ENCODE peak calls at places on chromosomes 11 and 22, in ten cellular contexts. One of them, this sample, is unnamed.

GRCh38 chr11:85694385-85694980 is 8.5 kb upstream of the CCDC89 start:
- DNase-seq in right atrium auricular region: no peak
- DNase-seq in neural crest cell: no peak
- DNase-seq in choroid plexus epithelial cell: peak
- DNase-seq in RKO: peak
- DNase-seq in NCI-H345: peak
- DNase-seq in cardiac muscle cell: peak
- DNase-seq in EL: peak
- DNase-seq in NCI-H187 treated with DMSO at 0.1 percent for 48 hours: no peak
- DNase-seq in anterior cingulate cortex: no peak
- DNase-seq in this sample: no peak

GRCh38 chr11:34150494-34151151 is 45.2 kb downstream of the NAT10 start:
- DNase-seq in right atrium auricular region: no peak
- DNase-seq in neural crest cell: no peak
- DNase-seq in choroid plexus epithelial cell: no peak
- DNase-seq in RKO: no peak
- DNase-seq in NCI-H345: no peak
- DNase-seq in cardiac muscle cell: no peak
- DNase-seq in EL: no peak
- DNase-seq in NCI-H187 treated with DMSO at 0.1 percent for 48 hours: no peak
- DNase-seq in anterior cingulate cortex: no peak
- DNase-seq in this sample: no peak

GRCh38 chr22:31550871-31551370 is 54.6 kb downstream of the SFI1 start:
- DNase-seq in right atrium auricular region: no peak
- DNase-seq in neural crest cell: no peak
- DNase-seq in choroid plexus epithelial cell: no peak
- DNase-seq in RKO: no peak
- DNase-seq in NCI-H345: no peak
- DNase-seq in cardiac muscle cell: no peak
- DNase-seq in EL: no peak
- DNase-seq in NCI-H187 treated with DMSO at 0.1 percent for 48 hours: no peak
- DNase-seq in anterior cingulate cortex: no peak
- DNase-seq in this sample: no peak

GRCh38 chr11:1548221-1549070 is 23.6 kb downstream of the DUSP8 start:
- DNase-seq in right atrium auricular region: peak
- DNase-seq in neural crest cell: no peak
- DNase-seq in choroid plexus epithelial cell: peak
- DNase-seq in RKO: peak
- DNase-seq in NCI-H345: peak
- DNase-seq in cardiac muscle cell: peak
- DNase-seq in EL: peak
- DNase-seq in NCI-H187 treated with DMSO at 0.1 percent for 48 hours: peak
- DNase-seq in anterior cingulate cortex: peak
- DNase-seq in this sample: peak

GRCh38 chr22:50444663-50445062 is 30.2 kb downstream of the SBF1 start:
- DNase-seq in right atrium auricular region: no peak
- DNase-seq in neural crest cell: no peak
- DNase-seq in choroid plexus epithelial cell: peak
- DNase-seq in RKO: peak
- DNase-seq in NCI-H345: no peak
- DNase-seq in cardiac muscle cell: peak
- DNase-seq in EL: peak
- DNase-seq in NCI-H187 treated with DMSO at 0.1 percent for 48 hours: no peak
- DNase-seq in anterior cingulate cortex: no peak
- DNase-seq in this sample: no peak

GRCh38 chr11:132318421-132319157 is 948.2 kb downstream of the NTM start:
- DNase-seq in right atrium auricular region: no peak
- DNase-seq in neural crest cell: no peak
- DNase-seq in choroid plexus epithelial cell: peak
- DNase-seq in RKO: peak
- DNase-seq in NCI-H345: no peak
- DNase-seq in cardiac muscle cell: no peak
- DNase-seq in EL: peak
- DNase-seq in NCI-H187 treated with DMSO at 0.1 percent for 48 hours: no peak
- DNase-seq in anterior cingulate cortex: no peak
- DNase-seq in this sample: no peak

GRCh38 chr11:104402812-104403521 is 239.0 kb upstream of the PDGFD start:
- DNase-seq in right atrium auricular region: no peak
- DNase-seq in neural crest cell: no peak
- DNase-seq in choroid plexus epithelial cell: no peak
- DNase-seq in RKO: no peak
- DNase-seq in NCI-H345: no peak
- DNase-seq in cardiac muscle cell: peak
- DNase-seq in EL: no peak
- DNase-seq in NCI-H187 treated with DMSO at 0.1 percent for 48 hours: no peak
- DNase-seq in anterior cingulate cortex: no peak
- DNase-seq in this sample: no peak

GRCh38 chr22:25898707-25899365 is 156.8 kb downstream of the MYO18B start:
- DNase-seq in right atrium auricular region: no peak
- DNase-seq in neural crest cell: peak
- DNase-seq in choroid plexus epithelial cell: no peak
- DNase-seq in RKO: no peak
- DNase-seq in NCI-H345: no peak
- DNase-seq in cardiac muscle cell: peak
- DNase-seq in EL: peak
- DNase-seq in NCI-H187 treated with DMSO at 0.1 percent for 48 hours: no peak
- DNase-seq in anterior cingulate cortex: no peak
- DNase-seq in this sample: peak

GRCh38 chr11:94179696-94180095 is 51.1 kb downstream of the PANX1 start:
- DNase-seq in right atrium auricular region: no peak
- DNase-seq in neural crest cell: no peak
- DNase-seq in choroid plexus epithelial cell: no peak
- DNase-seq in RKO: no peak
- DNase-seq in NCI-H345: no peak
- DNase-seq in cardiac muscle cell: no peak
- DNase-seq in EL: no peak
- DNase-seq in NCI-H187 treated with DMSO at 0.1 percent for 48 hours: no peak
- DNase-seq in anterior cingulate cortex: no peak
- DNase-seq in this sample: no peak

This sample was measured in Caco-2.